ENCODE peak calls at places on chromosome 10, in four cellular contexts. One of them, this sample, is unnamed.

GRCh38 chr10:99527526-99528255 is 5.1 kb upstream of the NKX2-3 start:
- DNase-seq in fibroblast of villous mesenchyme: peak
- DNase-seq in fibroblast of lung: no peak
- DNase-seq in NB4: no peak
- DNase-seq in this sample: no peak

GRCh38 chr10:119776536-119776935 is 50.7 kb downstream of the INPP5F start:
- DNase-seq in fibroblast of lung: peak
- DNase-seq in NB4: no peak
- DNase-seq in fibroblast of villous mesenchyme: no peak
- DNase-seq in this sample: no peak

GRCh38 chr10:46528675-46529615 is 27.5 kb downstream of the GPRIN2 start:
- DNase-seq in fibroblast of villous mesenchyme: no peak
- DNase-seq in fibroblast of lung: no peak
- DNase-seq in NB4: no peak
- DNase-seq in this sample: no peak

GRCh38 chr10:121862042-121862441 is 65.8 kb downstream of the ATE1 start:
- DNase-seq in NB4: no peak
- DNase-seq in fibroblast of lung: no peak
- DNase-seq in fibroblast of villous mesenchyme: no peak
- DNase-seq in this sample: no peak

GRCh38 chr10:93154531-93154930 is 80.8 kb downstream of the CYP26A1 start:
- DNase-seq in fibroblast of villous mesenchyme: no peak
- DNase-seq in NB4: no peak
- DNase-seq in fibroblast of lung: no peak
- DNase-seq in this sample: no peak

GRCh38 chr10:33537066-33537465 is 202.6 kb upstream of the NRP1 start:
- DNase-seq in fibroblast of villous mesenchyme: peak
- DNase-seq in fibroblast of lung: peak
- DNase-seq in NB4: no peak
- DNase-seq in this sample: no peak

GRCh38 chr10:47027812-47028260 is 116.6 kb downstream of the PTPN20 start:
- DNase-seq in fibroblast of villous mesenchyme: no peak
- DNase-seq in NB4: no peak
- DNase-seq in fibroblast of lung: no peak
- DNase-seq in this sample: no peak

GRCh38 chr10:33154590-33154989 is 179.9 kb downstream of the NRP1 start:
- DNase-seq in NB4: no peak
- DNase-seq in fibroblast of lung: no peak
- DNase-seq in fibroblast of villous mesenchyme: no peak
- DNase-seq in this sample: no peak

GRCh38 chr10:110430369-110431273 is 67.1 kb upstream of the DUSP5 start:
- DNase-seq in fibroblast of lung: peak
- DNase-seq in fibroblast of villous mesenchyme: peak
- DNase-seq in NB4: no peak
- DNase-seq in this sample: no peak

GRCh38 chr10:82150123-82150900 is 275.3 kb downstream of the NRG3 start:
- DNase-seq in fibroblast of lung: no peak
- DNase-seq in NB4: peak
- DNase-seq in fibroblast of villous mesenchyme: peak
- DNase-seq in this sample: no peak

GRCh38 chr10:43256531-43257209 is 10.2 kb downstream of the RASGEF1A start:
- DNase-seq in fibroblast of lung: no peak
- DNase-seq in NB4: no peak
- DNase-seq in fibroblast of villous mesenchyme: no peak
- DNase-seq in this sample: no peak

GRCh38 chr10:64867501-64867962 is 1346.3 kb downstream of the REEP3 start:
- DNase-seq in fibroblast of villous mesenchyme: no peak
- DNase-seq in NB4: no peak
- DNase-seq in fibroblast of lung: no peak
- DNase-seq in this sample: no peak

GRCh38 chr10:63866747-63867140 is 345.5 kb downstream of the REEP3 start:
- DNase-seq in fibroblast of villous mesenchyme: peak
- DNase-seq in NB4: peak
- DNase-seq in fibroblast of lung: peak
- DNase-seq in this sample: no peak

GRCh38 chr10:131274133-131274880 is 37.2 kb downstream of the TCERG1L start:
- DNase-seq in fibroblast of lung: no peak
- DNase-seq in fibroblast of villous mesenchyme: no peak
- DNase-seq in NB4: no peak
- DNase-seq in this sample: no peak

GRCh38 chr10:62818426-62819011 is 2.4 kb upstream of the EGR2 start:
- DNase-seq in NB4: peak
- DNase-seq in fibroblast of villous mesenchyme: peak
- DNase-seq in fibroblast of lung: no peak
- DNase-seq in this sample: no peak

GRCh38 chr10:7084255-7085005 is 326.4 kb downstream of the SFMBT2 start:
- DNase-seq in NB4: peak
- DNase-seq in fibroblast of villous mesenchyme: peak
- DNase-seq in fibroblast of lung: peak
- DNase-seq in this sample: no peak

GRCh38 chr10:44627591-44628354 is 242.9 kb upstream of the CXCL12 start:
- DNase-seq in NB4: no peak
- DNase-seq in fibroblast of villous mesenchyme: peak
- DNase-seq in fibroblast of lung: peak
- DNase-seq in this sample: peak
- TF ChIP-seq CTCF in NB4: no peak
- TF ChIP-seq CTCF in fibroblast of villous mesenchyme: no peak
- TF ChIP-seq CTCF in fibroblast of lung: no peak
- TF ChIP-seq CTCF in this sample: peak

DNA sequence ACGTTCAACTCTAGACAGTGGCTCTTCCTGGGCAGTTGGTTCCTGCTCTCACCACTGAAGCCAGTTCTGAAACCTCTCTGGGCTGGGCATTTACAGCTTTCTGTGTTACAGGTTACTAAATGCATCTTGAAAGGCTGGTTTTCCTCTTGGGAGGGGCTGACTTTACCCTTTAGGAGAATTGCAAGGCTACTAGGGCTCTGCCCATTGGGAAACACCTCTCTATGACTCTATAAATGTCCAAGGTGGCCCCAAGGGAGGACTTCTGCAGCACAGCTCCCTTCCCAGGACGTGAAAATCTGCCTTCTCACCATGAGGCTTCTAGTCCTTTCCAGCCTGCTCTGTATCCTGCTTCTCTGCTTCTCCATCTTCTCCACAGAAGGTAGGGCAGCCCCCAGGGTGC is at the start of gene GPR15LG:
- DNase-seq in NB4: peak
- DNase-seq in fibroblast of lung: no peak
- DNase-seq in fibroblast of villous mesenchyme: no peak
- DNase-seq in this sample: no peak
- H3K4me3 ChIP-seq in NB4: no peak
- H3K4me3 ChIP-seq in fibroblast of lung: no peak
- H3K4me3 ChIP-seq in fibroblast of villous mesenchyme: no peak
- H3K4me3 ChIP-seq in this sample: no peak

DNA sequence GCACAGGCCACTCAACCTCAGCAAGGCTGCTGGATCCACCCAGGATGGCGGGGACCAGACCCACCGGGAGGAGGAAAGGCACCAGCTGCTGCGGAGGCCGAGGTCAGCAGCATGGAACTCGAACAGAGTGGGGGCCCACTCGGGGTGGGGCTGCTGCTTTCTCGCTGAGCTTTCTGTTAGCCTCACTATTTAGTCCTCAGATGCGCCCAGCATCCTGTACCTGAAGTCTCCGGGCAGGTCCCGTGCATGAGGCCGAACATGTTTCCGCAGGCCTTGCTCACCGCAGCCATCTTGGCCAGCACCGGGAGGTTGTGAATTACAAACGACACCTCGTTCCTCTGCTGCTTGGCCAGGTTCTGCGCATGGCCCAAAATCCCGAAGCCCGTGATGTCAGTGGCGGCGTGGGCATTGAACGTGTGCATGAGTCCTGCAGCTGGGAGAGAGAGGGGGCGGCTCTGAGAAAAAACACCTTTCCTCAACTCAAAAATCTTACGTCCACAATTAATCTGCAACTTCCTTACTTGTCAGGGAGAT is 22.8 kb upstream of the PHYH start:
- DNase-seq in NB4: no peak
- DNase-seq in fibroblast of villous mesenchyme: no peak
- DNase-seq in fibroblast of lung: no peak
- DNase-seq in this sample: no peak
- TF ChIP-seq CTCF in NB4: no peak
- TF ChIP-seq CTCF in fibroblast of villous mesenchyme: no peak
- TF ChIP-seq CTCF in fibroblast of lung: no peak
- TF ChIP-seq CTCF in this sample: no peak

GRCh38 chr10:44863344-44864041 is 47.6 kb upstream of the TMEM72 start:
- DNase-seq in fibroblast of lung: no peak
- DNase-seq in fibroblast of villous mesenchyme: no peak
- DNase-seq in NB4: no peak
- DNase-seq in this sample: no peak

GRCh38 chr10:44865289-44865671 is 45.9 kb upstream of the TMEM72 start:
- DNase-seq in fibroblast of lung: no peak
- DNase-seq in NB4: peak
- DNase-seq in fibroblast of villous mesenchyme: peak
- DNase-seq in this sample: no peak

GRCh38 chr10:44864042-44864436 is 47.1 kb upstream of the TMEM72 start:
- DNase-seq in fibroblast of lung: peak
- DNase-seq in NB4: no peak
- DNase-seq in fibroblast of villous mesenchyme: peak
- DNase-seq in this sample: no peak

GRCh38 chr10:44862917-44863316 is 48.2 kb upstream of the TMEM72 start:
- DNase-seq in fibroblast of villous mesenchyme: no peak
- DNase-seq in NB4: no peak
- DNase-seq in fibroblast of lung: no peak
- DNase-seq in this sample: no peak

DNA sequence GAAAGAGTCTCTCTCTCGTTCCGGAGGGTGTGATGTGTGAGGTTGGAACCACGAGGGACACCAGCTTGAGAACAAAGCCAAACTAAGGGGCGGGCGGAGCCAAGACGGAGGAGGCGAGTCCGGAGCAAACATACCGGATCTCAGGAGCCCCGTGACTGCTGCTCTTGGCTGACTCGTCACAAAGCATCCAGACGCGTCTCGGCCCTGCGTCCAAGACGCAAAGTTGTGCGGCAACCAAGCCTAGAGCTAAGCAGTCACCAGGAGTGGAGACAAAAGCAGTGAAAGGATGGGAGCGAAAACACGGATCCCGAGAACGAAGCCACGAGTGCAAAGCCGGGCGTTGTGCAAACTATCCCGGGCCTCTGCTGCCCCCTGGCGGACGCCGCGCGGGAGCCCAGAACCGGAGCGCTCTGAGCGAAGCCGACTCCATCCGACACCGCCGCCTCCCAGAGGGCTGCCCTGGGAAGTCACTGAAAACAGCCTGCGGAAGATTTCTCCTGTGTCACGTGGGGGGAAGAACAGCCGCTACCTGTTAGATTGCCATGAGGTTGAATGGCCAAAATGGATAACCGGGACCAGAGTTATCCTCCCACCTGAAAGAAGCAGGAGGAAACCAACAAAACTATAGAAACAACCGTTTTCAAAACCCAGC is 46.4 kb upstream of the TMEM72 start:
- DNase-seq in fibroblast of lung: peak
- DNase-seq in NB4: peak
- DNase-seq in fibroblast of villous mesenchyme: peak
- DNase-seq in this sample: no peak
- H3K4me3 ChIP-seq in fibroblast of lung: peak
- H3K4me3 ChIP-seq in NB4: peak
- H3K4me3 ChIP-seq in fibroblast of villous mesenchyme: peak
- H3K4me3 ChIP-seq in this sample: peak

GRCh38 chr10:105950410-105950809 is 1214.1 kb downstream of the SORCS1 start:
- DNase-seq in fibroblast of lung: peak
- DNase-seq in NB4: peak
- DNase-seq in fibroblast of villous mesenchyme: peak
- DNase-seq in this sample: no peak
- TF ChIP-seq CTCF in fibroblast of lung: peak
- TF ChIP-seq CTCF in NB4: peak
- TF ChIP-seq CTCF in fibroblast of villous mesenchyme: peak
- TF ChIP-seq CTCF in this sample: peak

GRCh38 chr10:126352446-126352845 is 35.8 kb downstream of the ADAM12 start:
- DNase-seq in NB4: no peak
- DNase-seq in fibroblast of lung: no peak
- DNase-seq in fibroblast of villous mesenchyme: no peak
- DNase-seq in this sample: no peak

DNA sequence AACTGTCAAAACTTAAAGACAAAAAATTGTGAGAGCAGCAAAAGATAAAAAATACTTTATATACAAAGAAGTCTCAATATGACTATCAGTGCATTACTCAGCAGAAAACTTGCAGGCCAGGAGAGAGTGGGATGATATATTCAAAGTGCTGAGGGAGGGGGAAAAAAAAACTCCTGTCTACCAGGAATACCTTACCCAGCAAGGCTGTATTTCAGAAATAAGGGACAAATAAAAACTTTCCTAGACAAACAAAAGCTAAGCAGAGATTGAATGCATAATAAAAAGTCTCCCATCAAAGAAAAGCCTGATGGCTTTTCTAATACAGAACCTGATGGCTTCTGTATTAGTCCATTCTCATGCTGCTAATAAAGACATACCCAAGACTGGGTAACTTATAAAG is 31.1 kb downstream of the ADAM12 start:
- DNase-seq in NB4: no peak
- DNase-seq in fibroblast of villous mesenchyme: no peak
- DNase-seq in fibroblast of lung: no peak
- DNase-seq in this sample: no peak
- H3K4me3 ChIP-seq in NB4: no peak
- H3K4me3 ChIP-seq in fibroblast of villous mesenchyme: no peak
- H3K4me3 ChIP-seq in fibroblast of lung: no peak
- H3K4me3 ChIP-seq in this sample: no peak

GRCh38 chr10:107148906-107149305 is 15.6 kb downstream of the SORCS1 start:
- DNase-seq in fibroblast of villous mesenchyme: no peak
- DNase-seq in fibroblast of lung: no peak
- DNase-seq in NB4: no peak
- DNase-seq in this sample: no peak

GRCh38 chr10:107141539-107142061 is 22.9 kb downstream of the SORCS1 start:
- DNase-seq in NB4: no peak
- DNase-seq in fibroblast of lung: no peak
- DNase-seq in fibroblast of villous mesenchyme: no peak
- DNase-seq in this sample: no peak

GRCh38 chr10:107139237-107139636 is 25.3 kb downstream of the SORCS1 start:
- DNase-seq in NB4: no peak
- DNase-seq in fibroblast of lung: no peak
- DNase-seq in fibroblast of villous mesenchyme: no peak
- DNase-seq in this sample: no peak

GRCh38 chr10:107144490-107144889 is 20.0 kb downstream of the SORCS1 start:
- DNase-seq in fibroblast of lung: no peak
- DNase-seq in fibroblast of villous mesenchyme: no peak
- DNase-seq in NB4: peak
- DNase-seq in this sample: no peak
- TF ChIP-seq CTCF in fibroblast of lung: no peak
- TF ChIP-seq CTCF in fibroblast of villous mesenchyme: no peak
- TF ChIP-seq CTCF in NB4: no peak
- TF ChIP-seq CTCF in this sample: no peak

GRCh38 chr10:27625452-27626345 is 119.9 kb downstream of the MKX start:
- DNase-seq in fibroblast of lung: no peak
- DNase-seq in NB4: no peak
- DNase-seq in fibroblast of villous mesenchyme: no peak
- DNase-seq in this sample: no peak

GRCh38 chr10:27626821-27627359 is 118.7 kb downstream of the MKX start:
- DNase-seq in fibroblast of lung: no peak
- DNase-seq in fibroblast of villous mesenchyme: no peak
- DNase-seq in NB4: no peak
- DNase-seq in this sample: no peak

GRCh38 chr10:27628631-27629030 is 117.0 kb downstream of the MKX start:
- DNase-seq in fibroblast of villous mesenchyme: peak
- DNase-seq in fibroblast of lung: no peak
- DNase-seq in NB4: no peak
- DNase-seq in this sample: no peak
- H3K4me3 ChIP-seq in fibroblast of villous mesenchyme: no peak
- H3K4me3 ChIP-seq in fibroblast of lung: no peak
- H3K4me3 ChIP-seq in NB4: no peak
- H3K4me3 ChIP-seq in this sample: no peak